ENCODE peak calls at places on chromosomes 12 and 14, in four cellular contexts. One of them, this sample, is unnamed.

GRCh38 chr12:23096321-23096720 is 471.4 kb downstream of the ETNK1 start:
- DNase-seq in psoas muscle: no peak
- DNase-seq in heart right ventricle: no peak
- DNase-seq in epithelial cell of esophagus: peak
- DNase-seq in this sample: no peak

GRCh38 chr14:61581955-61582615 is 113.2 kb upstream of the HIF1A start:
- DNase-seq in psoas muscle: no peak
- DNase-seq in heart right ventricle: no peak
- DNase-seq in epithelial cell of esophagus: no peak
- DNase-seq in this sample: no peak

GRCh38 chr14:71166434-71166833 is 259.2 kb downstream of the PCNX1 start:
- DNase-seq in psoas muscle: no peak
- DNase-seq in heart right ventricle: no peak
- DNase-seq in epithelial cell of esophagus: peak
- DNase-seq in this sample: peak

GRCh38 chr14:103393687-103394626 is 8.7 kb downstream of the MARK3 start:
- DNase-seq in psoas muscle: no peak
- DNase-seq in heart right ventricle: no peak
- DNase-seq in epithelial cell of esophagus: peak
- DNase-seq in this sample: peak

GRCh38 chr12:96257550-96258392 is 63.6 kb downstream of the ELK3 start:
- DNase-seq in psoas muscle: no peak
- DNase-seq in heart right ventricle: no peak
- DNase-seq in epithelial cell of esophagus: no peak
- DNase-seq in this sample: no peak

GRCh38 chr12:58961906-58962305 is 41.6 kb upstream of the LRIG3 start:
- DNase-seq in psoas muscle: no peak
- DNase-seq in heart right ventricle: no peak
- DNase-seq in epithelial cell of esophagus: no peak
- DNase-seq in this sample: no peak

GRCh38 chr14:103031956-103032355 is 25.4 kb downstream of the CDC42BPB start:
- DNase-seq in psoas muscle: no peak
- DNase-seq in heart right ventricle: no peak
- DNase-seq in epithelial cell of esophagus: peak
- DNase-seq in this sample: peak

GRCh38 chr12:56119361-56119796 is 1.3 kb downstream of the ZC3H10 start:
- DNase-seq in psoas muscle: peak
- DNase-seq in heart right ventricle: peak
- DNase-seq in epithelial cell of esophagus: peak
- DNase-seq in this sample: peak

GRCh38 chr12:27343255-27344000 is 10.8 kb downstream of the BMAL2 start:
- DNase-seq in psoas muscle: no peak
- DNase-seq in heart right ventricle: no peak
- DNase-seq in epithelial cell of esophagus: peak
- DNase-seq in this sample: no peak

GRCh38 chr14:66650491-66650911 is 142.6 kb downstream of the GPHN start:
- DNase-seq in psoas muscle: no peak
- DNase-seq in heart right ventricle: no peak
- DNase-seq in epithelial cell of esophagus: peak
- DNase-seq in this sample: no peak

GRCh38 chr12:83408841-83409240 is 722.1 kb downstream of the TMTC2 start:
- DNase-seq in psoas muscle: no peak
- DNase-seq in heart right ventricle: no peak
- DNase-seq in epithelial cell of esophagus: no peak
- DNase-seq in this sample: no peak

GRCh38 chr12:3120701-3121100 is 43.5 kb downstream of the TSPAN9 start:
- DNase-seq in psoas muscle: no peak
- DNase-seq in heart right ventricle: no peak
- DNase-seq in epithelial cell of esophagus: no peak
- DNase-seq in this sample: no peak

GRCh38 chr12:52380271-52380694 is 5.2 kb downstream of the KRT84 start:
- DNase-seq in psoas muscle: no peak
- DNase-seq in heart right ventricle: peak
- DNase-seq in epithelial cell of esophagus: peak
- DNase-seq in this sample: no peak

GRCh38 chr12:85036736-85037135 is 585 bp downstream of the LRRIQ1 start:
- DNase-seq in psoas muscle: no peak
- DNase-seq in heart right ventricle: no peak
- DNase-seq in epithelial cell of esophagus: no peak
- DNase-seq in this sample: no peak

GRCh38 chr12:52691076-52691764 is 11.0 kb upstream of the KRT1 start:
- DNase-seq in psoas muscle: no peak
- DNase-seq in heart right ventricle: peak
- DNase-seq in epithelial cell of esophagus: no peak
- DNase-seq in this sample: no peak

GRCh38 chr14:77458249-77458950 is 507 bp downstream of the AHSA1 start:
- DNase-seq in psoas muscle: peak
- DNase-seq in heart right ventricle: no peak
- DNase-seq in epithelial cell of esophagus: peak
- DNase-seq in this sample: peak

GRCh38 chr14:79668941-79669340 is 542.4 kb downstream of the DIO2 start:
- DNase-seq in psoas muscle: no peak
- DNase-seq in heart right ventricle: no peak
- DNase-seq in epithelial cell of esophagus: no peak
- DNase-seq in this sample: no peak

GRCh38 chr12:58995964-58996363 is 75.7 kb upstream of the LRIG3 start:
- DNase-seq in psoas muscle: no peak
- DNase-seq in heart right ventricle: no peak
- DNase-seq in epithelial cell of esophagus: no peak
- DNase-seq in this sample: no peak

GRCh38 chr12:27245039-27245438 is 953 bp downstream of the STK38L start:
- DNase-seq in psoas muscle: no peak
- DNase-seq in heart right ventricle: no peak
- DNase-seq in epithelial cell of esophagus: no peak
- DNase-seq in this sample: no peak

GRCh38 chr12:27754795-27755194 is 25.2 kb upstream of the KLHL42 start:
- DNase-seq in psoas muscle: no peak
- DNase-seq in heart right ventricle: no peak
- DNase-seq in epithelial cell of esophagus: no peak
- DNase-seq in this sample: no peak

GRCh38 chr12:24600996-24601395 is 347.9 kb downstream of the BCAT1 start:
- DNase-seq in psoas muscle: no peak
- DNase-seq in heart right ventricle: no peak
- DNase-seq in epithelial cell of esophagus: peak
- DNase-seq in this sample: no peak

GRCh38 chr14:68680541-68681051 is 112.3 kb downstream of the ZFP36L1 start:
- DNase-seq in psoas muscle: no peak
- DNase-seq in heart right ventricle: no peak
- DNase-seq in epithelial cell of esophagus: peak
- DNase-seq in this sample: peak

GRCh38 chr12:25502071-25502555 is 51.0 kb downstream of the LMNTD1 start:
- DNase-seq in psoas muscle: no peak
- DNase-seq in heart right ventricle: no peak
- DNase-seq in epithelial cell of esophagus: no peak
- DNase-seq in this sample: no peak

DNA sequence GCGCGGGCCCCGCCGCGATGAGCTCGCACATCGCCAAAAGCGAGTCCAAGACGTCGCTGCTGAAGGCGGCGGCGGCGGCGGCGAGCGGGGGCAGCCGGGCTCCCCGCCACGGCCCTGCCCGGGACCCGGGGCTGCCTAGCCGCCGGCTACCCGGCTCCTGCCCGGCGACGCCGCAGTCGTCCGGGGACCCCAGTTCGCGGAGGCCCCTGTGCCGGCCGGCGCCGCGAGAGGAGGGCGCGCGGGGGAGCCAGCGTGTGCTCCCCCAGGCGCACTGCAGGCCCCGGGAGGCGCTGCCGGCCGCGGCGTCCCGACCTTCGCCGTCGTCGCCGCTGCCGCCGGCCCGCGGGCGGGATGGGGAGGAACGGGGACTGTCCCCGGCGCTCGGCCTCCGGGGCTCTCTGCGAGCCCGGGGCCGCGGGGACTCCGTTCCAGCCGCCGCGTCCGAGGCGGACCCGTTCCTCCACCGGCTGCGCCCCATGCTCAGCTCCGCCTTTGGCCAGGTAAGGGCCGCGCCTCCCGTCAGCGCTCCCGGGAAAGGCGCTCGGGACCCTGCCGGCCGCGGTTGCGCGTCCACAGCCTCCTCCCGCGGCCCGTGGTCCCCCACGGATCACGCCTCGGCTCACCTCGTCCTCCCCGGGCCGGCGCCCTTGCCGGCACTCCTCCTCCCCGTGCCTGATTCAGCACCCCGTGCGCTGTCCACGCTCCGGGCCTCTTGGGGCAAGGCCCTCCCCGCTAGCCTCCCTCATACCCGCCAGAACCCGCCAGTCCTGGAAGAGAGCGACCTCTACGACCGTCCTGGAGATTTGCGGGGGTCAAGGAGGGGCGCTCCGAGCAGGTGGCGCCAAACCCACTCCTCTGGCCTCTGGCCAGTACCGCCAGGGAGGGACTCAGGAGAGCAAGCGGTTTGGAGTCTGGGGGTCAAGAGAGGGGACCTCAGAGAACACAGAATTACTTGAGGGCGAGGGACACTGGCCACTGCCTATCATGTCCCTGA is 711 bp downstream of the CABP1 start:
- DNase-seq in psoas muscle: peak
- DNase-seq in heart right ventricle: peak
- DNase-seq in epithelial cell of esophagus: peak
- DNase-seq in this sample: peak
- H3K4me3 ChIP-seq in psoas muscle: peak
- H3K4me3 ChIP-seq in heart right ventricle: peak
- H3K4me3 ChIP-seq in epithelial cell of esophagus: no peak
- H3K4me3 ChIP-seq in this sample: no peak

DNA sequence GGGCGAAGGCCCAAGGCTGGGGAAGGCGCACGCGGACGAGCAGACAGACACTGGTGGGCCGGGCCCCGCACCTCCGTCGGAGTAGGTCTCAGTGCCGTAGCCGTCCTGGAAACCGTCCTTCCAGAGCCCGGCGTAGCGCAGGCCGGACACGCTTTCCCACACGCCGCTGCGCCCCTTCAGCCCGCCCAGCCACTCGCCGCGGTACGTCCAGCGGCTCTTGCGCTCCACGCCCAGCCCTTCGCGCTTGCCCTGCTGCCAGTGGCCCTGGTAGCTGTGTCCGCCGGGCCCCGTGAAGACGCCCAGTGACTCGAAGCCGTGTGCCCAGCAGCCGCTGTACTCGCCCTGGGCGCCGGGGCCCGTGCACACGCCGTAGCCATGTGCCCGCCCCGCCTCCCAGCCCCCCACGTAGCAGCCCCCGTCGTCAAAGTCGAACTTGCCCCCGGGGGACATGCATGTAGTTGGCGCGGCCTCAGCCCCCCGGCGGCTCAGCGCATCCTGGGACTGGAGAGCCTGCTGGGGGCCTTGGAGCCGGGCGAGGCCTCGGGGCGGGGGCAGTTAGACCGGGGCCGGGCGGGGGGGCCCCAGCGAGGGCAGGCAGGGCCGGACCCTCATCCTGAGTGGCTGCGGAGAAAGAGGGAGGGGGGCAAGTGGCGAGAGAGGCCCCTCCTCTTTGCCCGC is 1.4 kb downstream of the JPH4 start:
- DNase-seq in psoas muscle: no peak
- DNase-seq in heart right ventricle: no peak
- DNase-seq in epithelial cell of esophagus: no peak
- DNase-seq in this sample: peak
- H3K4me3 ChIP-seq in psoas muscle: peak
- H3K4me3 ChIP-seq in heart right ventricle: peak
- H3K4me3 ChIP-seq in epithelial cell of esophagus: no peak
- H3K4me3 ChIP-seq in this sample: no peak

DNA sequence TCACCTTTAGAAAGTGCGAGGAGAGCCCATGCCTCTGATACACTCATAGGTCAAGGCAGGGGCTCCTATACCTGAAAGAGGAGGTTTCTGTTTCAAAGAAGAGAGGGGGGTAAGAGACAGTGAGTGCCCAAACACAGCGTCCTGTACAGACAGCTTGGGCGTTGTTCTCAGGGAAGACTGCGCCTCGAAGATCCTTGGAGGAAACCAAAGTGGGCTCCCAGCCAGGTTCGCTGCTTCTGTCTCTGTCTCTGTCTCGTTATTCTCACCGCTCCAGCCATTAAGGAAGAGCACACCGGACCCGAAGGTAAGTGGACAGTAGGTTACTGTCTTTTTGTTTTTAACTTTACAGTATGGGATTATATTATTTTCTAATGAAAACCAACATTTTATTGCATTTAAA is 5.8 kb upstream of the IFI27 start:
- DNase-seq in psoas muscle: no peak
- DNase-seq in heart right ventricle: no peak
- DNase-seq in epithelial cell of esophagus: no peak
- DNase-seq in this sample: no peak
- H3K4me3 ChIP-seq in psoas muscle: no peak
- H3K4me3 ChIP-seq in heart right ventricle: no peak
- H3K4me3 ChIP-seq in epithelial cell of esophagus: no peak
- H3K4me3 ChIP-seq in this sample: no peak

DNA sequence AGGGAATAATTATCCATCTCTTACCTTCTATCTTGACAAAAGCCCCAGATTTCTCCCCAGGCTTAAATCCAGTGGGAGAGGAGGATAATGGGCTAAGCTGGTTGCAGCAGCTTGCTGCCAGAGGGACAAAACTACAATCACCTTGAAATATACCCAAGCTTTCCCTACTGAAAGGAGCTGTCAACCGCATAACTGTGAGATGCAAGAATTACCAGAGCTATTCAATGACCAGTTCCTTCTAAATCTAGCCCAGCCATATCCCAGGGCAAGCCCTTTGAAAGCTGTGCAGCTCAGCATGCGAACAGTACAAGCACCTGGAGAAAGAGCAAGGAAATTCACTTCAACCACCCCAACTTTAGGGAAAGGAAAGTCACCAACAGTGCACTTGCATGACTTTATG is 982 bp upstream of the MGAT4C start:
- DNase-seq in psoas muscle: no peak
- DNase-seq in heart right ventricle: no peak
- DNase-seq in epithelial cell of esophagus: no peak
- DNase-seq in this sample: no peak
- H3K4me3 ChIP-seq in psoas muscle: no peak
- H3K4me3 ChIP-seq in heart right ventricle: no peak
- H3K4me3 ChIP-seq in epithelial cell of esophagus: no peak
- H3K4me3 ChIP-seq in this sample: no peak

DNA sequence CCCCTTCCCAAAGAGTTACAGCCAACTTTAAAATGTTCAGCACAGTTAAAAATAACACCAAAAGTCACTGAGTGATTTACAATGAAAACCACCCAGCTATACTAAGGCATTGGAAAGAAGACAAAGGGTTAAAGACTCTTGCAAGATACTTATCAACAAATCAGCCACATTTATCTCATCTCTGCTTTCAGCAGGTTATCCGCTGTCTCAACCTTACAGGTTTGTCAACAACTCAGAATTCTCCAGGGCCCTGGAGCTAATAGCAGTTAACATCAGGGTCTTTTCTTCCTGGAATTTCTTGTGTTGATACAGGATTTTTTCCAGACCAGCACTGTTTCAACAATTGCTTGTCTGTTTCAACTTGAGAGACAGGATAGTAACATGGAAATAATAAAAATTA is 3.6 kb downstream of the PKP2 start:
- DNase-seq in psoas muscle: no peak
- DNase-seq in heart right ventricle: no peak
- DNase-seq in epithelial cell of esophagus: no peak
- DNase-seq in this sample: no peak
- H3K4me3 ChIP-seq in psoas muscle: no peak
- H3K4me3 ChIP-seq in heart right ventricle: peak
- H3K4me3 ChIP-seq in epithelial cell of esophagus: no peak
- H3K4me3 ChIP-seq in this sample: no peak